ENCODE peak calls at places on chromosomes 12 and 14, in eight cellular contexts. A, Y, P, W, N, Z, H and I are unnamed samples.

GRCh38 chr12:132308311-132309161 is 20.9 kb downstream of the GALNT9 start:
- DNase-seq in A (no peak), Y (no peak), P (no peak), W (no peak), N (no peak), Z (no peak), H (no peak), I (no peak)

GRCh38 chr12:102080842-102081241 is 19.1 kb upstream of the WASHC3 start:
- DNase-seq in A (no peak), Y (no peak), P (no peak), W (no peak), N (no peak), Z (no peak), H (no peak), I (no peak)

GRCh38 chr14:90576981-90577660 is 180.3 kb downstream of the CALM1 start:
- DNase-seq in A (no peak), Y (no peak), P (no peak), W (no peak), N (no peak), Z (no peak), H (no peak), I (peak)

GRCh38 chr12:54935235-54935951 is 49.2 kb downstream of the TESPA1 start:
- DNase-seq in A (peak), Y (peak), P (peak), W (peak), N (no peak), Z (peak), H (peak), I (peak)

GRCh38 chr14:68939424-68939892 is 39.6 kb downstream of the ACTN1 start:
- DNase-seq in A (no peak), Y (no peak), P (no peak), W (no peak), N (no peak), Z (no peak), H (no peak), I (no peak)

GRCh38 chr12:71426648-71427047 is 12.9 kb upstream of the LGR5 start:
- DNase-seq in A (no peak), Y (no peak), P (no peak), W (no peak), N (no peak), Z (peak), H (no peak), I (no peak)

GRCh38 chr14:49408187-49408963 is 177.8 kb downstream of the RPS29 start:
- DNase-seq in A (no peak), Y (no peak), P (no peak), W (no peak), N (no peak), Z (peak), H (no peak), I (no peak)

GRCh38 chr14:73888460-73888725 is 1.7 kb downstream of the ZNF410 start:
- DNase-seq in A (no peak), Y (no peak), P (no peak), W (no peak), N (no peak), Z (peak), H (no peak), I (no peak)

GRCh38 chr14:101859538-101859902 is 98.0 kb downstream of the PPP2R5C start:
- DNase-seq in A (no peak), Y (no peak), P (no peak), W (no peak), N (no peak), Z (no peak), H (no peak), I (no peak)

GRCh38 chr14:101360045-101360931 is 201.0 kb upstream of the DIO3 start:
- DNase-seq in A (no peak), Y (no peak), P (no peak), W (no peak), N (no peak), Z (no peak), H (no peak), I (no peak)

GRCh38 chr14:34175574-34175973 is 224.7 kb upstream of the EGLN3 start:
- DNase-seq in A (no peak), Y (no peak), P (no peak), W (no peak), N (no peak), Z (no peak), H (no peak), I (no peak)

GRCh38 chr12:106710143-106710893 is 64.2 kb upstream of the RIC8B start:
- DNase-seq in A (no peak), Y (no peak), P (no peak), W (no peak), N (no peak), Z (no peak), H (no peak), I (no peak)

GRCh38 chr12:93908846-93909592 is 231.8 kb downstream of the CRADD start:
- DNase-seq in A (no peak), Y (peak), P (no peak), W (no peak), N (no peak), Z (no peak), H (no peak), I (no peak)

GRCh38 chr12:3078086-3078820 is 1.1 kb downstream of the TSPAN9 start:
- DNase-seq in A (no peak), Y (no peak), P (no peak), W (no peak), N (no peak), Z (no peak), H (no peak), I (no peak)

GRCh38 chr12:53097564-53098353 is at the start of gene IGFBP6:
- DNase-seq in A (no peak), Y (peak), P (peak), W (peak), N (no peak), Z (peak), H (no peak), I (peak)

GRCh38 chr14:29896354-29896768 is 31.3 kb downstream of the PRKD1 start:
- DNase-seq in A (no peak), Y (no peak), P (no peak), W (no peak), N (no peak), Z (no peak), H (no peak), I (no peak)

GRCh38 chr14:103033744-103034143 is 23.6 kb downstream of the CDC42BPB start:
- DNase-seq in A (no peak), Y (no peak), P (no peak), W (no peak), N (no peak), Z (no peak), H (no peak), I (no peak)

GRCh38 chr14:89393346-89393745 is 23.7 kb downstream of the FOXN3 start:
- DNase-seq in A (no peak), Y (no peak), P (no peak), W (no peak), N (no peak), Z (no peak), H (no peak), I (no peak)

GRCh38 chr14:104113631-104114420 is 24.6 kb upstream of the KIF26A start:
- DNase-seq in A (no peak), Y (peak), P (no peak), W (no peak), N (peak), Z (no peak), H (no peak), I (no peak)